ENCODE peak calls at places on chromosomes 16 and 17, in ten cellular contexts. Q is HCT116, U is body of pancreas, D is right lobe of liver, Z is upper lobe of left lung, P is heart left ventricle, T is K562, I is IMR-90, W is A549, O is gastrocnemius medialis. K is an unnamed sample.

GRCh38 chr16:82043680-82044584 is 8.9 kb downstream of the HSD17B2 start:
- ATAC-seq in Q (peak), U (no peak), D (peak), Z (no peak), P (no peak), T (no peak), I (peak), W (no peak), O (no peak), K (no peak)

GRCh38 chr17:45650601-45651000 is 133.5 kb upstream of the CRHR1 start:
- ATAC-seq in Q (no peak), U (no peak), D (no peak), Z (no peak), P (no peak), T (no peak), I (no peak), W (no peak), O (no peak), K (no peak)

GRCh38 chr17:78381601-78382168 is 3.2 kb downstream of the PGS1 start:
- ATAC-seq in Q (no peak), U (no peak), D (peak), Z (no peak), P (peak), T (peak), I (no peak), W (no peak), O (peak), K (peak)

GRCh38 chr16:9061358-9061813 is 30.1 kb upstream of the HAPSTR1 start:
- ATAC-seq in Q (no peak), U (no peak), D (no peak), Z (peak), P (peak), T (peak), I (peak), W (peak), O (peak), K (peak)

GRCh38 chr17:4573682-4574081 is 10.6 kb upstream of the SMTNL2 start:
- ATAC-seq in Q (no peak), U (peak), D (peak), Z (peak), P (peak), T (no peak), I (no peak), W (peak), O (peak), K (no peak)

GRCh38 chr17:76376318-76377133 is 7.9 kb upstream of the SPHK1 start:
- ATAC-seq in Q (peak), U (peak), D (no peak), Z (no peak), P (peak), T (no peak), I (no peak), W (peak), O (no peak), K (peak)

GRCh38 chr16:13154799-13155198 is 253.4 kb downstream of the SHISA9 start:
- ATAC-seq in Q (no peak), U (no peak), D (no peak), Z (no peak), P (no peak), T (no peak), I (no peak), W (no peak), O (no peak), K (no peak)

GRCh38 chr17:44314869-44315661 is 6.7 kb downstream of the RUNDC3A start:
- ATAC-seq in Q (peak), U (peak), D (no peak), Z (no peak), P (no peak), T (peak), I (peak), W (peak), O (no peak), K (no peak)

GRCh38 chr16:407253-407652 is 5.6 kb downstream of the DECR2 start:
- ATAC-seq in Q (no peak), U (no peak), D (no peak), Z (no peak), P (no peak), T (no peak), I (no peak), W (no peak), O (no peak), K (no peak)

GRCh38 chr17:45396496-45397205 is 36.0 kb downstream of the ARHGAP27 start:
- ATAC-seq in Q (no peak), U (no peak), D (no peak), Z (no peak), P (no peak), T (no peak), I (no peak), W (no peak), O (no peak), K (no peak)

GRCh38 chr17:73105448-73105847 is 13.0 kb upstream of the SLC39A11 start:
- ATAC-seq in Q (no peak), U (no peak), D (no peak), Z (no peak), P (no peak), T (no peak), I (no peak), W (no peak), O (no peak), K (no peak)

GRCh38 chr16:56974549-56975300 is 13.0 kb downstream of the CETP start:
- ATAC-seq in Q (no peak), U (no peak), D (no peak), Z (no peak), P (no peak), T (peak), I (no peak), W (no peak), O (no peak), K (no peak)

GRCh38 chr17:6853764-6854442 is 22.4 kb upstream of the TEKT1 start:
- ATAC-seq in Q (peak), U (no peak), D (peak), Z (no peak), P (no peak), T (no peak), I (no peak), W (peak), O (no peak), K (no peak)

GRCh38 chr17:72304859-72305258 is 184.0 kb downstream of the SOX9 start:
- ATAC-seq in Q (no peak), U (no peak), D (no peak), Z (no peak), P (no peak), T (no peak), I (no peak), W (no peak), O (no peak), K (no peak)

GRCh38 chr17:75722076-75722475 is 817 bp downstream of the ITGB4 start:
- ATAC-seq in Q (peak), U (no peak), D (no peak), Z (no peak), P (peak), T (no peak), I (no peak), W (peak), O (no peak), K (no peak)

GRCh38 chr17:50184611-50185398 is 16.6 kb downstream of the COL1A1 start:
- ATAC-seq in Q (no peak), U (no peak), D (no peak), Z (peak), P (peak), T (peak), I (no peak), W (peak), O (peak), K (peak)

GRCh38 chr16:85420501-85421337 is 192.4 kb upstream of the GSE1 start:
- ATAC-seq in Q (peak), U (peak), D (peak), Z (peak), P (peak), T (peak), I (peak), W (peak), O (peak), K (peak)

GRCh38 chr16:1470543-1471251 is 4.1 kb downstream of the CLCN7 start:
- ATAC-seq in Q (no peak), U (no peak), D (peak), Z (peak), P (peak), T (peak), I (no peak), W (no peak), O (no peak), K (no peak)
- TF ChIP-seq POLR2A in Q (no peak), U (peak), D (no peak), Z (no peak), P (no peak), T (no peak), I (no peak), W (no peak), O (no peak), K (no peak)

GRCh38 chr16:69334696-69335095 is 4.3 kb upstream of the PDF start:
- ATAC-seq in Q (no peak), U (no peak), D (no peak), Z (no peak), P (no peak), T (no peak), I (no peak), W (no peak), O (no peak), K (no peak)
- H3K27ac ChIP-seq in Q (no peak), U (no peak), D (no peak), Z (no peak), P (no peak), T (no peak), I (no peak), W (no peak), O (no peak), K (no peak)

DNA sequence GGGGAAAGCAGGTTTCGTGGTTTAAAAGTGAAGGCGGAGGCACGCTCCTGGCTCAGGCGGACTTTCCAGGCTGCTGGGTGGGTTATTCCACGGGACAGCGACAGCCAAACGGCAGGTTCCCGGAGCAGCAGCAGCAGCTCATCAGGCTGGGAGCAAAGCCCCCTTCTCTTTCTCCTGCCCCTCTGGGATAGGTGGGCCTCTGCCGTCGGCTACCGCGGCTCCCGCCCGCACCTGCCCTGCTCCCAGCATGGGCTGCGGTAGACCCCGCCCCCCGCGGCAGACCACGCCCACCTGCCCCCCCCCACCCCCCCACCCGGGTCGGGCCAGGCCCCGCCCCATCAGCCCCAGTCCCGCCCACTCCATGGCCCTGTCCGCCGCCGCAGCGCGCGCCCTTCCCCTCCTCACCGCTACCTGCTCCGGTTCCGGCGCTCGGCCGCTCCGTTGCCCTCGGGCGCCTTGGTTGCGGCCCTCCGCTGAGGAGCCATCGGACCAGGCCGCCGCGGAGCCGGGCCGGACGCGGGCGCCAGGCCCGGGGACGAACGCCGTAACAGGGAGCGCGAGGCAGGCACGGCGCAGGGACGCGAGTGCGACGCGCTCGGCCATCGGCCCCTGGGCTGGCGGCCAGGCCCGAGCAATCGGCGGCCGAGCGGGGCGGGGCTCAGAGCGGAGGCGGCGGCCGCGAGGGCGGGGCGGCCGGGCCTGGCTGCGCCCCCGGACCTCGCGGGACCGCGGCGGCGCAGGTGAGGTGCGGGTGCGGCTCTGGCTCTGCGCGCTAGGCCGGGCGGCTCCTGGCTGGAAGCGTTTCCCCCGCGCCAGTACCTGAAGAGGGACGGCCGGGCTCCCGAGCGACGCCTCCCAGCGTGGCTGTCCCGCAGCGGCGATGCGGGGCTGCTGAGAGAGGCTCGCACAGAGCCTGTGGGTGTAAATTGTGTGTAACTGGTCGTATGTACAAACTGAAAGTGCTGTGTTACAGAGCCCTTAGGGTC is at the start of the genes HEXD and OGFOD3:
- ATAC-seq in Q (peak), U (peak), D (peak), Z (peak), P (peak), T (peak), I (peak), W (peak), O (peak), K (peak)
- TF ChIP-seq POLR2A in Q (peak), U (peak), D (peak), Z (no peak), P (no peak), T (peak), I (peak), W (peak), O (peak), K (peak)

GRCh38 chr17:800446-801242 is 18.5 kb downstream of the MRM3 start:
- ATAC-seq in Q (no peak), U (no peak), D (no peak), Z (no peak), P (no peak), T (no peak), I (no peak), W (no peak), O (no peak), K (no peak)

GRCh38 chr17:795721-796120 is 13.6 kb downstream of the MRM3 start:
- ATAC-seq in Q (no peak), U (no peak), D (no peak), Z (no peak), P (no peak), T (no peak), I (no peak), W (no peak), O (no peak), K (no peak)

GRCh38 chr17:796609-797008 is 14.5 kb downstream of the MRM3 start:
- ATAC-seq in Q (no peak), U (no peak), D (no peak), Z (no peak), P (peak), T (no peak), I (no peak), W (no peak), O (no peak), K (no peak)

GRCh38 chr17:797236-797635 is 15.1 kb downstream of the MRM3 start:
- ATAC-seq in Q (peak), U (no peak), D (no peak), Z (no peak), P (no peak), T (no peak), I (no peak), W (peak), O (no peak), K (no peak)

GRCh38 chr17:798246-798645 is 16.1 kb downstream of the MRM3 start:
- ATAC-seq in Q (no peak), U (no peak), D (no peak), Z (no peak), P (no peak), T (no peak), I (no peak), W (no peak), O (no peak), K (no peak)
- H3K27ac ChIP-seq in Q (no peak), U (no peak), D (no peak), Z (no peak), P (no peak), T (no peak), I (no peak), W (no peak), O (peak), K (no peak)

K was measured in gastroesophageal sphincter.